ENCODE peak calls at places on chromosomes 6 and 20, in eight cellular contexts. One of them, this sample, is unnamed.

GRCh38 chr6:109739671-109740070 is 48.6 kb downstream of the FIG4 start:
- DNase-seq in A172: no peak
- DNase-seq in Ammon's horn: no peak
- DNase-seq in GF-D8: no peak
- DNase-seq in stimulated activated CD8-positive, alpha-beta memory T cell treated with anti-CD3 and anti-CD28 coated beads, Interleukin-7, amount 100 ng/mL, for 24 hours: no peak
- DNase-seq in stimulated activated CD4-positive, alpha-beta T cell treated with anti-CD3 and anti-CD28 coated beads, Interleukin-15, amount 100 ng/mL, for 24 hours: no peak
- DNase-seq in caudate nucleus: no peak
- DNase-seq in HT1080: no peak
- DNase-seq in this sample: no peak

GRCh38 chr6:138545621-138545980 is 46.3 kb upstream of the NHSL1 start:
- DNase-seq in stimulated activated CD8-positive, alpha-beta memory T cell treated with anti-CD3 and anti-CD28 coated beads, Interleukin-7, amount 100 ng/mL, for 24 hours: no peak
- DNase-seq in stimulated activated CD4-positive, alpha-beta T cell treated with anti-CD3 and anti-CD28 coated beads, Interleukin-15, amount 100 ng/mL, for 24 hours: no peak
- DNase-seq in caudate nucleus: no peak
- DNase-seq in GF-D8: no peak
- DNase-seq in Ammon's horn: no peak
- DNase-seq in HT1080: no peak
- DNase-seq in A172: peak
- DNase-seq in this sample: no peak

GRCh38 chr6:145245119-145245518 is 490.2 kb downstream of the EPM2A start:
- DNase-seq in stimulated activated CD8-positive, alpha-beta memory T cell treated with anti-CD3 and anti-CD28 coated beads, Interleukin-7, amount 100 ng/mL, for 24 hours: no peak
- DNase-seq in GF-D8: no peak
- DNase-seq in Ammon's horn: no peak
- DNase-seq in caudate nucleus: no peak
- DNase-seq in stimulated activated CD4-positive, alpha-beta T cell treated with anti-CD3 and anti-CD28 coated beads, Interleukin-15, amount 100 ng/mL, for 24 hours: no peak
- DNase-seq in A172: no peak
- DNase-seq in HT1080: no peak
- DNase-seq in this sample: no peak

GRCh38 chr6:41781302-41781711 is 725 bp downstream of the PRICKLE4 start:
- DNase-seq in stimulated activated CD4-positive, alpha-beta T cell treated with anti-CD3 and anti-CD28 coated beads, Interleukin-15, amount 100 ng/mL, for 24 hours: no peak
- DNase-seq in Ammon's horn: no peak
- DNase-seq in HT1080: no peak
- DNase-seq in caudate nucleus: no peak
- DNase-seq in stimulated activated CD8-positive, alpha-beta memory T cell treated with anti-CD3 and anti-CD28 coated beads, Interleukin-7, amount 100 ng/mL, for 24 hours: no peak
- DNase-seq in GF-D8: no peak
- DNase-seq in A172: no peak
- DNase-seq in this sample: no peak

GRCh38 chr6:42304313-42304712 is 86.7 kb upstream of the MRPS10 start:
- DNase-seq in Ammon's horn: no peak
- DNase-seq in stimulated activated CD8-positive, alpha-beta memory T cell treated with anti-CD3 and anti-CD28 coated beads, Interleukin-7, amount 100 ng/mL, for 24 hours: no peak
- DNase-seq in A172: no peak
- DNase-seq in HT1080: no peak
- DNase-seq in caudate nucleus: no peak
- DNase-seq in GF-D8: no peak
- DNase-seq in stimulated activated CD4-positive, alpha-beta T cell treated with anti-CD3 and anti-CD28 coated beads, Interleukin-15, amount 100 ng/mL, for 24 hours: no peak
- DNase-seq in this sample: no peak

GRCh38 chr6:125188037-125188436 is 34.5 kb downstream of the TPD52L1 start:
- DNase-seq in stimulated activated CD8-positive, alpha-beta memory T cell treated with anti-CD3 and anti-CD28 coated beads, Interleukin-7, amount 100 ng/mL, for 24 hours: no peak
- DNase-seq in HT1080: no peak
- DNase-seq in stimulated activated CD4-positive, alpha-beta T cell treated with anti-CD3 and anti-CD28 coated beads, Interleukin-15, amount 100 ng/mL, for 24 hours: no peak
- DNase-seq in A172: peak
- DNase-seq in Ammon's horn: no peak
- DNase-seq in GF-D8: no peak
- DNase-seq in caudate nucleus: peak
- DNase-seq in this sample: peak

GRCh38 chr20:49268600-49269365 is 9.1 kb downstream of the ZNFX1 start:
- DNase-seq in caudate nucleus: no peak
- DNase-seq in stimulated activated CD4-positive, alpha-beta T cell treated with anti-CD3 and anti-CD28 coated beads, Interleukin-15, amount 100 ng/mL, for 24 hours: no peak
- DNase-seq in GF-D8: no peak
- DNase-seq in HT1080: no peak
- DNase-seq in A172: no peak
- DNase-seq in stimulated activated CD8-positive, alpha-beta memory T cell treated with anti-CD3 and anti-CD28 coated beads, Interleukin-7, amount 100 ng/mL, for 24 hours: no peak
- DNase-seq in Ammon's horn: no peak
- DNase-seq in this sample: peak

GRCh38 chr6:28838289-28838633 is 85.5 kb downstream of the TRIM27 start:
- DNase-seq in Ammon's horn: peak
- DNase-seq in stimulated activated CD4-positive, alpha-beta T cell treated with anti-CD3 and anti-CD28 coated beads, Interleukin-15, amount 100 ng/mL, for 24 hours: peak
- DNase-seq in HT1080: peak
- DNase-seq in GF-D8: peak
- DNase-seq in caudate nucleus: peak
- DNase-seq in stimulated activated CD8-positive, alpha-beta memory T cell treated with anti-CD3 and anti-CD28 coated beads, Interleukin-7, amount 100 ng/mL, for 24 hours: peak
- DNase-seq in A172: peak
- DNase-seq in this sample: peak

GRCh38 chr20:64092258-64093012 is 8.2 kb upstream of the LKAAEAR1 start:
- DNase-seq in HT1080: no peak
- DNase-seq in stimulated activated CD8-positive, alpha-beta memory T cell treated with anti-CD3 and anti-CD28 coated beads, Interleukin-7, amount 100 ng/mL, for 24 hours: no peak
- DNase-seq in A172: no peak
- DNase-seq in caudate nucleus: no peak
- DNase-seq in Ammon's horn: no peak
- DNase-seq in stimulated activated CD4-positive, alpha-beta T cell treated with anti-CD3 and anti-CD28 coated beads, Interleukin-15, amount 100 ng/mL, for 24 hours: no peak
- DNase-seq in GF-D8: no peak
- DNase-seq in this sample: no peak

GRCh38 chr6:3114377-3114776 is 4.1 kb upstream of the BPHL start:
- DNase-seq in caudate nucleus: no peak
- DNase-seq in stimulated activated CD4-positive, alpha-beta T cell treated with anti-CD3 and anti-CD28 coated beads, Interleukin-15, amount 100 ng/mL, for 24 hours: no peak
- DNase-seq in stimulated activated CD8-positive, alpha-beta memory T cell treated with anti-CD3 and anti-CD28 coated beads, Interleukin-7, amount 100 ng/mL, for 24 hours: no peak
- DNase-seq in Ammon's horn: no peak
- DNase-seq in A172: no peak
- DNase-seq in GF-D8: no peak
- DNase-seq in HT1080: no peak
- DNase-seq in this sample: no peak

This sample was measured in Caki2.